ENCODE peak calls at places on chromosomes 2 and 18, in six cellular contexts. One of them, this sample, is unnamed.

GRCh38 chr2:239548491-239548890 is 147.7 kb upstream of the HDAC4 start:
- DNase-seq in A549: no peak
- DNase-seq in Calu3: no peak
- DNase-seq in GM13976: no peak
- DNase-seq in bronchial epithelial cell: peak; percentile 28
- DNase-seq in GM12865: no peak
- DNase-seq in this sample: peak; percentile 20

GRCh38 chr2:86358982-86359381 is 21.6 kb upstream of the REEP1 start:
- DNase-seq in bronchial epithelial cell: no peak
- DNase-seq in Calu3: no peak
- DNase-seq in GM12865: peak; percentile 76
- DNase-seq in A549: no peak
- DNase-seq in GM13976: peak; percentile 74
- DNase-seq in this sample: no peak

GRCh38 chr2:68009526-68009925 is 53.3 kb downstream of the C1D start:
- DNase-seq in GM12865: no peak
- DNase-seq in GM13976: no peak
- DNase-seq in A549: no peak
- DNase-seq in Calu3: no peak
- DNase-seq in bronchial epithelial cell: no peak
- DNase-seq in this sample: no peak

GRCh38 chr2:33221046-33221784 is 255.2 kb upstream of the RASGRP3 start:
- DNase-seq in Calu3: no peak
- DNase-seq in A549: no peak
- DNase-seq in bronchial epithelial cell: peak; percentile 60
- DNase-seq in GM13976: no peak
- DNase-seq in GM12865: no peak
- DNase-seq in this sample: no peak

GRCh38 chr18:24022141-24022540 is 7.6 kb downstream of the TTC39C start:
- DNase-seq in A549: no peak
- DNase-seq in bronchial epithelial cell: no peak
- DNase-seq in GM12865: no peak
- DNase-seq in GM13976: no peak
- DNase-seq in Calu3: no peak
- DNase-seq in this sample: no peak

GRCh38 chr18:1511619-1512311 is 607.1 kb downstream of the ADCYAP1 start:
- DNase-seq in A549: no peak
- DNase-seq in Calu3: no peak
- DNase-seq in GM12865: no peak
- DNase-seq in bronchial epithelial cell: no peak
- DNase-seq in GM13976: no peak
- DNase-seq in this sample: no peak

GRCh38 chr2:148071351-148071750 is 50.5 kb downstream of the MBD5 start:
- DNase-seq in Calu3: no peak
- DNase-seq in A549: no peak
- DNase-seq in GM12865: no peak
- DNase-seq in bronchial epithelial cell: no peak
- DNase-seq in GM13976: no peak
- DNase-seq in this sample: no peak

GRCh38 chr2:226158229-226158628 is 641.4 kb downstream of the IRS1 start:
- DNase-seq in GM13976: no peak
- DNase-seq in A549: no peak
- DNase-seq in GM12865: no peak
- DNase-seq in bronchial epithelial cell: no peak
- DNase-seq in Calu3: no peak
- DNase-seq in this sample: no peak

GRCh38 chr2:90069290-90069894 is 1377.9 kb downstream of the RPIA start:
- DNase-seq in A549: peak; percentile 42
- DNase-seq in GM13976: peak; percentile 52
- DNase-seq in bronchial epithelial cell: no peak
- DNase-seq in Calu3: peak; percentile 70
- DNase-seq in GM12865: peak; percentile 22
- DNase-seq in this sample: peak; percentile 57
- TF ChIP-seq CTCF in A549: peak; percentile 53
- TF ChIP-seq CTCF in GM13976: peak; percentile 52
- TF ChIP-seq CTCF in bronchial epithelial cell: peak; percentile 10
- TF ChIP-seq CTCF in Calu3: peak; percentile 48
- TF ChIP-seq CTCF in GM12865: peak; percentile 48
- TF ChIP-seq CTCF in this sample: peak; percentile 28

DNA sequence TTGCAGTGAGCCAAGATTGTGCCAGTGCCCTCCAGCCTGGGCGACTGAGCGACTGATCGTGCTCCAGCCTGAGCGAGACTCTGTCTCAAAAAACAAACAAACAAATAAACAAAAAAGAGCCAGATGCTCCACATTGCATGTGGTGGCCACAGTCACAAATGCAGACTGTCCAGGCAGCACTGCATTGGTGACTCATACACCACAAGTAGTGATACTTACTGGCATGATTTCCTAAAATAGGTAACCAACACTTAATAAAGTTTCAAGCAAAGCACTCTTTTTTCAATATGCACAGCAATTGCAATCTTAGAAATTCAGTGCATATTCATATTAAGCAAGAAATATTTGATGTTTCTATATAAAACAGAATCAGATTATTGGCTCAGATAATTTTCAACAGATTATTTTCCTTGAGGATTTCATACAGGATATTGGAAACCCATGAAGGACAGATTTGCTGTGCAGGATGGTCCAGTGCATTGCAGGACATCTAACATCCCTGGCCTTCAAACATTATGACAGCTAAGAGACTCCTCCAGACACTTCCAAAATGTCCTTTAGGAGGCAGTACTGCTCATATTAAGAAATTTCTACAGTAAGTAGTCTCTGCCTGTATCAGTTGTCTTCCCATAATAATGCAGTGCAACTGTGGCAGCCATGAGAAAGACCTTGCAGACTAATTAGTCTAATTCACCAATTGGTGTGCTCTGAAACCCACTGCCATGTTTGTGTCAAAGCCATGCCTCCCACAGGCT is 10.5 kb upstream of the SLC1A4 start:
- DNase-seq in A549: peak; percentile 37
- DNase-seq in GM13976: peak; percentile 28
- DNase-seq in GM12865: peak; percentile 40
- DNase-seq in Calu3: no peak
- DNase-seq in bronchial epithelial cell: peak; percentile 61
- DNase-seq in this sample: no peak
- TF ChIP-seq CTCF in A549: peak; percentile 34
- TF ChIP-seq CTCF in GM13976: peak; percentile 28
- TF ChIP-seq CTCF in GM12865: peak; percentile 22
- TF ChIP-seq CTCF in Calu3: no peak
- TF ChIP-seq CTCF in bronchial epithelial cell: peak; percentile 11
- TF ChIP-seq CTCF in this sample: no peak

DNA sequence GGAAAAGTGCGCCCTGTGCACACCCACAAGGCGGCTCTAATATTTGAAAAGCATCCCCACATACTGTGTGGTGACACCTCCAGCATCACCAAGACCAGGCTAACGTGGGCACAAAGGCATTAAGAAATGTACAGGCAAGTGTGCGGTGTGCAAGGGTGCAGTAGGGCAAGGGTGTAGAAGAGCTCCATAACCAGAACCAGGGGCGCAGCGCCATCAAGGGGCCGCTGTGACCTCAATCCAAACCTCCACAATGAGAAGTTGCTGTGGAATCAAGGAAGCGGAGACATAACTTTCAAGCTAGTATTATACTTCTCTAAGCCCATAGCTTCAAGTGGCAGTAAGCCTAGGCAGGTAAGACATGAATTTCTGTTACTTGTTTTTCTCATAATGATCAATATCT is 13.0 kb downstream of the L3MBTL4 start:
- DNase-seq in A549: no peak
- DNase-seq in GM13976: no peak
- DNase-seq in Calu3: no peak
- DNase-seq in bronchial epithelial cell: no peak
- DNase-seq in GM12865: no peak
- DNase-seq in this sample: peak; percentile 54
- TF ChIP-seq CTCF in A549: no peak
- TF ChIP-seq CTCF in GM13976: no peak
- TF ChIP-seq CTCF in Calu3: no peak
- TF ChIP-seq CTCF in bronchial epithelial cell: no peak
- TF ChIP-seq CTCF in GM12865: peak; percentile 32
- TF ChIP-seq CTCF in this sample: peak; percentile 55

GRCh38 chr2:41803361-41803760 is 244.5 kb upstream of the PKDCC start:
- DNase-seq in A549: no peak
- DNase-seq in GM12865: no peak
- DNase-seq in Calu3: no peak
- DNase-seq in bronchial epithelial cell: no peak
- DNase-seq in GM13976: no peak
- DNase-seq in this sample: no peak

DNA sequence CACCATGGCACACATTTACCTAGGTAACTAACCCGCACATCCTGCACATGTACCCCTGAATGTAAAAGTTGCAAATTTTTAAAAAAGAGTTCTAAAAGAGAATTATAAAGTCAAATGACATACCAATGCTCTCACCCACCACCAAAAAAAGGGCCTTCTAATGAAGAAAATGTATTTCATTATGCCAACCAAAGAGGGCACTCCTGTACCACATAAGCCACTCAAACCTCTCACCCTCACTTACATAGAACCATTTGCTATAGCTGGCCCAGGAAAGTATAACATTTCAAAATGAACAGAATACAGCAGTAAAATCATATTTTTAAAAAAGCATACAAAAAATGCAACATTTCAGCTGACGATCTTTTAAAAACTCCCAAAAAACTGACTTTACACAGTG is 241.5 kb upstream of the PKDCC start:
- DNase-seq in bronchial epithelial cell: no peak
- DNase-seq in Calu3: peak; percentile 43
- DNase-seq in GM13976: no peak
- DNase-seq in GM12865: no peak
- DNase-seq in A549: peak; percentile 64
- DNase-seq in this sample: no peak
- TF ChIP-seq CTCF in bronchial epithelial cell: no peak
- TF ChIP-seq CTCF in Calu3: peak; percentile 38
- TF ChIP-seq CTCF in GM13976: no peak
- TF ChIP-seq CTCF in GM12865: no peak
- TF ChIP-seq CTCF in A549: peak; percentile 64
- TF ChIP-seq CTCF in this sample: no peak

DNA sequence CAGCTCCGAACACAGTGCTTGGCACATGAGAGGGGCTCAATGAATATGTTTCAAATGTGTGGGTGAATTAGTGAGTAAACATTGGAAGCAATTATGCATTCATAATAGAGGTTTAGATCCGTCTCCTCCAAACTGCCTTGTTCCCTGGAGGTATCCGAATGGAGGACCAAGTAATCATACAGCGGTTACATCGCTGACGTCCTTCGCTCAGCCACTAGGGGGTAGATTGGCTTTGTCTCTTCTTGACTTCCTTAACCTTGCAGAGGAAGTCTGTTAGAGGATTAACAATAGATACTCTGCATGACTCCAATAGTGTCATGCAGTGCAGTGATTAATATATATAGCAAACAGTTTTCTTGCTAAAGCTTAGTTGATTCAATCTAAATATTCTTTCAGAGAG is 517.0 kb downstream of the PTPRM start:
- DNase-seq in GM13976: no peak
- DNase-seq in bronchial epithelial cell: peak; percentile 48
- DNase-seq in GM12865: peak; percentile 10
- DNase-seq in Calu3: peak; percentile 22
- DNase-seq in A549: peak; percentile 38
- DNase-seq in this sample: peak; percentile 44
- TF ChIP-seq CTCF in GM13976: no peak
- TF ChIP-seq CTCF in bronchial epithelial cell: peak; percentile 52
- TF ChIP-seq CTCF in GM12865: peak; percentile 18
- TF ChIP-seq CTCF in Calu3: no peak
- TF ChIP-seq CTCF in A549: peak; percentile 18
- TF ChIP-seq CTCF in this sample: peak; percentile 65

This sample was measured in nephron progenitor cell.